ENCODE peak calls at places on chromosomes 6 and 20, in four cellular contexts. K is amygdala, O is RPMI7951, U is Daoy. Q is an unnamed sample.

GRCh38 chr6:80638222-80639055 is 532.0 kb downstream of the BCKDHB start:
- DNase-seq in K (no peak), O (peak), U (peak), Q (peak)

GRCh38 chr6:31546962-31547726 is at the start of gene NFKBIL1:
- DNase-seq in U (peak), K (peak), O (peak), Q (peak)

GRCh38 chr20:45044601-45045000 is 56.3 kb downstream of the KCNS1 start:
- DNase-seq in O (no peak), K (no peak), U (no peak), Q (no peak)

GRCh38 chr6:141244366-141244765 is 888.4 kb upstream of the GJE1 start:
- DNase-seq in K (no peak), O (no peak), U (no peak), Q (no peak)

GRCh38 chr20:16349518-16350295 is 223.5 kb downstream of the KIF16B start:
- DNase-seq in O (peak), K (no peak), U (peak), Q (no peak)

GRCh38 chr20:25063981-25064380 is 6.0 kb upstream of the ACSS1 start:
- DNase-seq in O (no peak), U (no peak), K (no peak), Q (no peak)

GRCh38 chr20:46169245-46170171 is 51.4 kb downstream of the CD40 start:
- DNase-seq in U (no peak), K (no peak), O (no peak), Q (no peak)

GRCh38 chr6:36737043-36737785 is 39.6 kb downstream of the RAB44 start:
- DNase-seq in K (no peak), O (no peak), U (no peak), Q (no peak)